ENCODE peak calls at places on chromosome 6, in ten cellular contexts. N, V, E, C, U, S, O, P, A and B are unnamed samples.

GRCh38 chr6:50305660-50306059 is 255.9 kb upstream of the DEFB112 start:
- DNase-seq in N (no peak), V (no peak), E (no peak), C (peak), U (no peak), S (no peak), O (no peak), P (no peak), A (no peak), B (no peak)

GRCh38 chr6:27295301-27296079 is 16.6 kb downstream of the POM121L2 start:
- DNase-seq in N (no peak), V (no peak), E (no peak), C (peak), U (no peak), S (peak), O (no peak), P (no peak), A (no peak), B (peak)

GRCh38 chr6:68958327-68958726 is 323.2 kb downstream of the ADGRB3 start:
- DNase-seq in N (no peak), V (no peak), E (no peak), C (no peak), U (no peak), S (no peak), O (no peak), P (peak), A (no peak), B (peak)

GRCh38 chr6:105409734-105410133 is 6.9 kb upstream of the PREP start:
- DNase-seq in N (no peak), V (no peak), E (no peak), C (no peak), U (no peak), S (no peak), O (no peak), P (no peak), A (no peak), B (no peak)

GRCh38 chr6:125365230-125365629 is 63.5 kb upstream of the HDDC2 start:
- DNase-seq in N (no peak), V (no peak), E (no peak), C (no peak), U (no peak), S (no peak), O (no peak), P (no peak), A (no peak), B (no peak)

GRCh38 chr6:54892831-54893230 is 46.3 kb downstream of the FAM83B start:
- DNase-seq in N (no peak), V (no peak), E (no peak), C (peak), U (no peak), S (no peak), O (no peak), P (no peak), A (no peak), B (no peak)

GRCh38 chr6:46437671-46438221 is 53.5 kb downstream of the RCAN2 start:
- DNase-seq in N (no peak), V (no peak), E (no peak), C (no peak), U (no peak), S (no peak), O (no peak), P (no peak), A (no peak), B (no peak)

GRCh38 chr6:51533962-51534361 is 553.5 kb downstream of the PKHD1 start:
- DNase-seq in N (no peak), V (no peak), E (no peak), C (no peak), U (no peak), S (no peak), O (no peak), P (no peak), A (no peak), B (no peak)

GRCh38 chr6:168017629-168018028 is 20.2 kb downstream of the KIF25 start:
- DNase-seq in N (no peak), V (no peak), E (no peak), C (no peak), U (no peak), S (no peak), O (no peak), P (no peak), A (no peak), B (no peak)

GRCh38 chr6:27865952-27866369 is 46.2 kb downstream of the OR2B2 start:
- DNase-seq in N (no peak), V (no peak), E (no peak), C (no peak), U (no peak), S (peak), O (no peak), P (peak), A (peak), B (no peak)

GRCh38 chr6:111918825-111919224 is 45.6 kb upstream of the FYN start:
- DNase-seq in N (peak), V (no peak), E (no peak), C (peak), U (peak), S (no peak), O (peak), P (no peak), A (no peak), B (no peak)

GRCh38 chr6:105272783-105273182 is 93.0 kb upstream of the POPDC3 start:
- DNase-seq in N (peak), V (no peak), E (no peak), C (no peak), U (no peak), S (peak), O (no peak), P (no peak), A (no peak), B (no peak)

GRCh38 chr6:143332153-143332845 is 118.2 kb downstream of the ADAT2 start:
- DNase-seq in N (no peak), V (no peak), E (no peak), C (no peak), U (no peak), S (no peak), O (no peak), P (no peak), A (no peak), B (no peak)
- H3K27ac ChIP-seq in N (no peak), V (no peak), E (no peak), C (no peak), U (no peak), S (no peak), O (no peak), P (no peak), A (no peak), B (no peak)

GRCh38 chr6:123089223-123089622 is 93.2 kb downstream of the CLVS2 start:
- DNase-seq in N (no peak), V (no peak), E (no peak), C (no peak), U (no peak), S (no peak), O (no peak), P (no peak), A (no peak), B (no peak)

GRCh38 chr6:123091896-123092271 is 95.8 kb downstream of the CLVS2 start:
- DNase-seq in N (no peak), V (no peak), E (no peak), C (no peak), U (no peak), S (no peak), O (no peak), P (no peak), A (no peak), B (no peak)

GRCh38 chr6:123085403-123085802 is 89.4 kb downstream of the CLVS2 start:
- DNase-seq in N (no peak), V (no peak), E (no peak), C (no peak), U (no peak), S (no peak), O (no peak), P (no peak), A (no peak), B (no peak)

GRCh38 chr6:123094768-123095167 is 98.7 kb downstream of the CLVS2 start:
- DNase-seq in N (no peak), V (no peak), E (no peak), C (no peak), U (no peak), S (no peak), O (no peak), P (no peak), A (no peak), B (no peak)

DNA sequence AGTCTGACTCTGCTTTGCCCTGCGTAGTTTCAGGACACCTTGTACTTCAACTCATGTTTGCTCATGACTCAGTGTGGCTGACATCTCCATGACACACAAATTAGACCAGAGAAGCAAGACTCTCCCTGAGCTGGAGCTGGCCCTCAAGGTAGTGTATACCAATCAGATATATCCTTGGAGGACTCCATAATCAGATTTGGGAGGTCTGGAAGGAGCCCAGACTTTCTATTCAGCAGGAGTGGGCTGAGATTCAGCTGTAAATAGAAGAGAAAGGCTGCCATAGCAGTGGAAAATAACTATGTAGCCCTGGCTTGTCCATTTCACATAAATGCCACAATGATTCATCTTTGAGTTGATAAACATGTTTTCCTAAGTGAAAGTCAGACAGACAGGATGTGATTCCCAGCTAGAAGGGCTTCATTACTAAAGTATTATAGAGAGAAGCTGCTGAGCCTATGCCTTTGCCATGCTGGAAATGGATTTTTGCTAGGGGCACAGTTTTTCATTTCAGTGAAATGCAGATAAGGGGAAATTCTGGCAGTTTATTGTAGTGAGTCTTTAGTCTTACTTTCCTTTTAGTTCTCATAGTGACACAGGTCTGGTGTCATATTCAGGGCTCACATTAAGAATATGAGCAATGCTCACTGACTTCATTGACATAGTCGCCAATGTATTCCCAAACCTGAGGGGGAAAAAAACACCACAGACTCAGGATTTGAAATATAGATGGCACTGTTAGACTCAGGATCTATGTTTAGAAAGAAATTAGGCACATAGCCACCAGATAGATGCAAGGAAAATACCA is 95.3 kb downstream of the CLVS2 start:
- DNase-seq in N (no peak), V (no peak), E (no peak), C (peak), U (no peak), S (no peak), O (no peak), P (no peak), A (no peak), B (no peak)
- H3K4me3 ChIP-seq in N (no peak), V (no peak), E (no peak), C (no peak), U (no peak), S (no peak), O (no peak), P (no peak), A (no peak), B (no peak)

GRCh38 chr6:20847904-20848303 is 313.6 kb downstream of the CDKAL1 start:
- DNase-seq in N (no peak), V (no peak), E (no peak), C (no peak), U (no peak), S (no peak), O (no peak), P (no peak), A (no peak), B (no peak)

GRCh38 chr6:20850687-20851416 is 316.6 kb downstream of the CDKAL1 start:
- DNase-seq in N (no peak), V (no peak), E (no peak), C (no peak), U (no peak), S (no peak), O (no peak), P (no peak), A (no peak), B (no peak)

GRCh38 chr6:20841806-20842205 is 307.5 kb downstream of the CDKAL1 start:
- DNase-seq in N (no peak), V (no peak), E (no peak), C (no peak), U (no peak), S (no peak), O (no peak), P (no peak), A (no peak), B (no peak)

GRCh38 chr6:20845592-20845991 is 311.3 kb downstream of the CDKAL1 start:
- DNase-seq in N (no peak), V (no peak), E (no peak), C (no peak), U (no peak), S (no peak), O (no peak), P (no peak), A (no peak), B (no peak)

DNA sequence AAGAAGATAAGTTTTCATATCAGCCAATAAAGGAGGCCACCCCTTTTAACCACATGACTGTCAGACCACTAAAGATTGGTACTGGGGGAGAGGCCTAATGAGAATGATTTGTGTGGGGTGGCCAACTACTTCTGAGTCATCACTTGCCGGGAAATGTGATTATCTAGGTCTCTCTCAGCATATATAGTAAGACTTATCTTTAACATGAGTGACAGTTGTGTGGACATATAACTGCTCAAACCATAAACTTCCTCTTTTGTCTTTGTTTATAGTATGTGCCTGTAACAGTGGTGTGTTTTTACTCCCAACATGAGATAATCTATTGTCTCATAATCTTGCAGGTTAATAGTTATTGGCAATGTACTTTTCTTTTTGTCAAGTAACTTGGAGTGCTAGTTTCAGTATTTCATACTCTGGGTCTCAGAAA is 312.4 kb downstream of the CDKAL1 start:
- DNase-seq in N (no peak), V (no peak), E (no peak), C (peak), U (no peak), S (no peak), O (no peak), P (peak), A (no peak), B (no peak)
- H3K27ac ChIP-seq in N (no peak), V (no peak), E (no peak), C (no peak), U (no peak), S (no peak), O (no peak), P (no peak), A (no peak), B (no peak)

GRCh38 chr6:34102099-34102656 is 43.7 kb downstream of the GRM4 start:
- DNase-seq in N (no peak), V (no peak), E (no peak), C (no peak), U (no peak), S (no peak), O (no peak), P (no peak), A (no peak), B (no peak)
- H3K4me3 ChIP-seq in N (no peak), V (no peak), E (no peak), C (no peak), U (no peak), S (no peak), O (no peak), P (no peak), A (no peak), B (no peak)

GRCh38 chr6:70080443-70081062 is 214.2 kb downstream of the COL19A1 start:
- DNase-seq in N (no peak), V (no peak), E (no peak), C (no peak), U (no peak), S (peak), O (no peak), P (no peak), A (no peak), B (peak)

GRCh38 chr6:70073637-70074036 is 207.3 kb downstream of the COL19A1 start:
- DNase-seq in N (no peak), V (no peak), E (no peak), C (no peak), U (no peak), S (no peak), O (no peak), P (no peak), A (no peak), B (no peak)

GRCh38 chr6:70082830-70083229 is 216.5 kb downstream of the COL19A1 start:
- DNase-seq in N (no peak), V (no peak), E (no peak), C (no peak), U (no peak), S (no peak), O (no peak), P (no peak), A (no peak), B (no peak)

GRCh38 chr6:70079241-70079640 is 212.9 kb downstream of the COL19A1 start:
- DNase-seq in N (no peak), V (no peak), E (no peak), C (no peak), U (no peak), S (no peak), O (no peak), P (no peak), A (no peak), B (no peak)
- H3K27ac ChIP-seq in N (no peak), V (no peak), E (no peak), C (no peak), U (no peak), S (no peak), O (no peak), P (no peak), A (no peak), B (no peak)

DNA sequence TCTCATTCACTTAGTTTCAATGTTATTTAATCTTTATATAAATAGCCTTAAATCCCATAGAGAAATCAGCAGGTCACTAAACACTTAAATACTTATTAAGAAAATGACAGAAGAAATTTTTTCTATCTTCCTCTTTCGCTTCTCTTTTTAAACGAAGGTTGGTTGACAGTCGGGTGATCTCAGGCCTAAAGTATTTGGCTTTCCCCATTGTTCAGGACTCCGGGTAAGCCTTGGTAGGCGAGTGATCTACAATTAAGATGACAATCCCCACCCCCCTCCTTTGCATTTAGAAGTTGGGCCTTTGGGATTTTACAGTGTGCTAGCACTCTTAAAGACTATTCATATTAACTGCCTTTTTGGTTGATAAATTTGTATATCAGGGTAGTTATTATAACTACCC is 19.7 kb upstream of the UTRN start:
- DNase-seq in N (peak), V (no peak), E (no peak), C (peak), U (no peak), S (peak), O (no peak), P (peak), A (no peak), B (no peak)
- H3K4me3 ChIP-seq in N (no peak), V (no peak), E (no peak), C (no peak), U (no peak), S (peak), O (no peak), P (no peak), A (no peak), B (no peak)

DNA sequence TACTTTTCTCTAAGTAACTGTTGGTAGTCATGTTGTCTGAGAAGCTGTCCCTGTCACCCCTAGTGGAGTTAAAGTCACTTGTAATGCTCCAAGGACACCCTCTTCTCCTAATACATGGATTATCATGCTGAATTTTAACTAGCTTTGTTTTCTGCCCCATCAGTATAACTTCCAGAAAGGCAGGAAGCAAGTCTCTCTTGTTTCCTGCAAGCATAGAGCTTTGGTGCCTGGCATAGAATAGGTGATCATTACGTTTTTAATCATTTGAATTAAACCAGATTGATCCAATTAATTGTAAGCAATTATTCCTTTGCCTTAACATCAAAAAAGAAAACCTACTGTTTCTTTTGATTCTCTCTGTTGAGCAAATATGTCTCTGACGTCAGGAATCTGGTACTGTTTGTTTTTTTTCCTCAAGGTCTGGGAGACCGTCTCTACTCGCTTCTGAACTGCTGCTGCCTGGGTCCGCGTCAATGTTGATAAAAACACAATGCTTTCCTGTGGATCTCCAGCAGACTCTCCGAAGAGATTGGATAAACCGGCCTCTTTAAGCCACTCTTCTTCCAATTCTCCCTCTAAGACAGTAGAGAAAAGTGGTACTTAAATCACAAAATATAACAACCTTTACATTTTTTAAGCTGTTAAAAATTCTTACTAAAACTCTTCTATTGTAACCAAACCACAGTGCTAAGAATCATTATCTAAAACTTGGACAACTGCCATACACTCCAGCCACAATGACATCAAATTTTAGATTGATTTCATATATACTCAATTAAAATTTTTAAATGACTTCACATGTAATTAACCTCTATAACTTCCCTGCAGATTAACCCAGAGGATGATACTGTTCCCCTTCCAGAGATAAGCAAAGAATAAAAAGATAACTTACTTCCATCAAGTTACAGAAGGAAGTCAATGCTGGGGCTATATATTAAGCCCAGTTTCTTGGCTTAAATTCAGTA is 71.6 kb downstream of the ARHGAP18 start:
- DNase-seq in N (peak), V (no peak), E (no peak), C (peak), U (no peak), S (no peak), O (no peak), P (no peak), A (no peak), B (no peak)
- H3K27ac ChIP-seq in N (peak), V (no peak), E (no peak), C (peak), U (peak), S (no peak), O (no peak), P (no peak), A (no peak), B (peak)